ENCODE peak calls at places on chromosomes 16 and 17, in seven cellular contexts. One of them, this sample, is unnamed.

GRCh38 chr17:41008811-41009210 is at the start of gene KRTAP3-1:
- DNase-seq in lower lobe of right lung: no peak
- DNase-seq in fibroblast of pulmonary artery: no peak
- DNase-seq in CD8-positive, alpha-beta memory T cell: no peak
- DNase-seq in IMR-90: no peak
- DNase-seq in PC-9: no peak
- DNase-seq in fibroblast of lung: no peak
- DNase-seq in this sample: no peak

GRCh38 chr17:39794249-39794970 is 56.7 kb downstream of the GRB7 start:
- DNase-seq in lower lobe of right lung: no peak
- DNase-seq in fibroblast of pulmonary artery: no peak
- DNase-seq in CD8-positive, alpha-beta memory T cell: no peak
- DNase-seq in IMR-90: no peak
- DNase-seq in PC-9: no peak
- DNase-seq in fibroblast of lung: no peak
- DNase-seq in this sample: no peak

GRCh38 chr16:1026784-1027415 is 45.3 kb downstream of the SOX8 start:
- DNase-seq in lower lobe of right lung: no peak
- DNase-seq in fibroblast of pulmonary artery: no peak
- DNase-seq in CD8-positive, alpha-beta memory T cell: no peak
- DNase-seq in IMR-90: no peak
- DNase-seq in PC-9: no peak
- DNase-seq in fibroblast of lung: peak
- DNase-seq in this sample: no peak

GRCh38 chr17:80021600-80021999 is 14.1 kb downstream of the TBC1D16 start:
- DNase-seq in lower lobe of right lung: no peak
- DNase-seq in fibroblast of pulmonary artery: no peak
- DNase-seq in CD8-positive, alpha-beta memory T cell: no peak
- DNase-seq in IMR-90: no peak
- DNase-seq in PC-9: no peak
- DNase-seq in fibroblast of lung: no peak
- DNase-seq in this sample: peak

GRCh38 chr17:77208217-77208808 is 67.5 kb downstream of the SEC14L1 start:
- DNase-seq in lower lobe of right lung: no peak
- DNase-seq in fibroblast of pulmonary artery: peak
- DNase-seq in CD8-positive, alpha-beta memory T cell: no peak
- DNase-seq in IMR-90: peak
- DNase-seq in PC-9: no peak
- DNase-seq in fibroblast of lung: peak
- DNase-seq in this sample: no peak

GRCh38 chr17:43702636-43703035 is 40.9 kb upstream of the MEOX1 start:
- DNase-seq in lower lobe of right lung: no peak
- DNase-seq in fibroblast of pulmonary artery: no peak
- DNase-seq in CD8-positive, alpha-beta memory T cell: no peak
- DNase-seq in IMR-90: no peak
- DNase-seq in PC-9: no peak
- DNase-seq in fibroblast of lung: peak
- DNase-seq in this sample: no peak

GRCh38 chr17:59277031-59277430 is 54.4 kb upstream of the YPEL2 start:
- DNase-seq in lower lobe of right lung: no peak
- DNase-seq in fibroblast of pulmonary artery: no peak
- DNase-seq in CD8-positive, alpha-beta memory T cell: no peak
- DNase-seq in IMR-90: no peak
- DNase-seq in PC-9: no peak
- DNase-seq in fibroblast of lung: no peak
- DNase-seq in this sample: no peak

GRCh38 chr17:29147682-29148081 is 32.5 kb downstream of the MYO18A start:
- DNase-seq in lower lobe of right lung: no peak
- DNase-seq in fibroblast of pulmonary artery: no peak
- DNase-seq in CD8-positive, alpha-beta memory T cell: no peak
- DNase-seq in IMR-90: no peak
- DNase-seq in PC-9: no peak
- DNase-seq in fibroblast of lung: no peak
- DNase-seq in this sample: no peak

GRCh38 chr16:68835970-68836369 is 7.4 kb upstream of the TANGO6 start:
- DNase-seq in lower lobe of right lung: no peak
- DNase-seq in fibroblast of pulmonary artery: no peak
- DNase-seq in CD8-positive, alpha-beta memory T cell: no peak
- DNase-seq in IMR-90: no peak
- DNase-seq in PC-9: no peak
- DNase-seq in fibroblast of lung: no peak
- DNase-seq in this sample: no peak

GRCh38 chr17:81076097-81076754 is 41.3 kb downstream of the BAIAP2 start:
- DNase-seq in lower lobe of right lung: no peak
- DNase-seq in fibroblast of pulmonary artery: no peak
- DNase-seq in CD8-positive, alpha-beta memory T cell: no peak
- DNase-seq in IMR-90: no peak
- DNase-seq in PC-9: no peak
- DNase-seq in fibroblast of lung: no peak
- DNase-seq in this sample: no peak

GRCh38 chr17:61848247-61848646 is 15.1 kb downstream of the BRIP1 start:
- DNase-seq in lower lobe of right lung: no peak
- DNase-seq in fibroblast of pulmonary artery: no peak
- DNase-seq in CD8-positive, alpha-beta memory T cell: no peak
- DNase-seq in IMR-90: no peak
- DNase-seq in PC-9: no peak
- DNase-seq in fibroblast of lung: no peak
- DNase-seq in this sample: no peak

GRCh38 chr17:65455972-65456343 is 105.5 kb downstream of the AXIN2 start:
- DNase-seq in lower lobe of right lung: no peak
- DNase-seq in fibroblast of pulmonary artery: peak
- DNase-seq in CD8-positive, alpha-beta memory T cell: no peak
- DNase-seq in IMR-90: peak
- DNase-seq in PC-9: no peak
- DNase-seq in fibroblast of lung: no peak
- DNase-seq in this sample: no peak

GRCh38 chr17:4003131-4003500 is 38.9 kb upstream of the ATP2A3 start:
- DNase-seq in lower lobe of right lung: no peak
- DNase-seq in fibroblast of pulmonary artery: no peak
- DNase-seq in CD8-positive, alpha-beta memory T cell: no peak
- DNase-seq in IMR-90: no peak
- DNase-seq in PC-9: no peak
- DNase-seq in fibroblast of lung: no peak
- DNase-seq in this sample: no peak

GRCh38 chr17:29565643-29566472 is 979 bp downstream of the ABHD15 start:
- DNase-seq in lower lobe of right lung: peak
- DNase-seq in fibroblast of pulmonary artery: no peak
- DNase-seq in CD8-positive, alpha-beta memory T cell: peak
- DNase-seq in IMR-90: no peak
- DNase-seq in PC-9: peak
- DNase-seq in fibroblast of lung: no peak
- DNase-seq in this sample: no peak

GRCh38 chr16:23255000-23255399 is 47.1 kb upstream of the SCNN1B start:
- DNase-seq in lower lobe of right lung: no peak
- DNase-seq in fibroblast of pulmonary artery: no peak
- DNase-seq in CD8-positive, alpha-beta memory T cell: no peak
- DNase-seq in IMR-90: no peak
- DNase-seq in PC-9: no peak
- DNase-seq in fibroblast of lung: no peak
- DNase-seq in this sample: no peak

GRCh38 chr17:6269474-6269873 is 165.4 kb downstream of the AIPL1 start:
- DNase-seq in lower lobe of right lung: no peak
- DNase-seq in fibroblast of pulmonary artery: peak
- DNase-seq in CD8-positive, alpha-beta memory T cell: no peak
- DNase-seq in IMR-90: peak
- DNase-seq in PC-9: no peak
- DNase-seq in fibroblast of lung: peak
- DNase-seq in this sample: no peak

GRCh38 chr17:45950888-45951287 is 48.2 kb upstream of the STH start:
- DNase-seq in lower lobe of right lung: no peak
- DNase-seq in fibroblast of pulmonary artery: no peak
- DNase-seq in CD8-positive, alpha-beta memory T cell: no peak
- DNase-seq in IMR-90: no peak
- DNase-seq in PC-9: no peak
- DNase-seq in fibroblast of lung: no peak
- DNase-seq in this sample: no peak

GRCh38 chr17:879546-879945 is 97.4 kb downstream of the MRM3 start:
- DNase-seq in lower lobe of right lung: peak
- DNase-seq in fibroblast of pulmonary artery: peak
- DNase-seq in CD8-positive, alpha-beta memory T cell: peak
- DNase-seq in IMR-90: peak
- DNase-seq in PC-9: peak
- DNase-seq in fibroblast of lung: peak
- DNase-seq in this sample: peak

GRCh38 chr16:1996175-1996574 is 6.4 kb downstream of the SYNGR3 start:
- DNase-seq in lower lobe of right lung: no peak
- DNase-seq in fibroblast of pulmonary artery: no peak
- DNase-seq in CD8-positive, alpha-beta memory T cell: no peak
- DNase-seq in IMR-90: no peak
- DNase-seq in PC-9: no peak
- DNase-seq in fibroblast of lung: no peak
- DNase-seq in this sample: no peak

GRCh38 chr16:12067714-12068401 is 91.3 kb downstream of the SNX29 start:
- DNase-seq in lower lobe of right lung: no peak
- DNase-seq in fibroblast of pulmonary artery: peak
- DNase-seq in CD8-positive, alpha-beta memory T cell: no peak
- DNase-seq in IMR-90: peak
- DNase-seq in PC-9: peak
- DNase-seq in fibroblast of lung: peak
- DNase-seq in this sample: peak

GRCh38 chr16:53912155-53912554 is 208.2 kb downstream of the FTO start:
- DNase-seq in lower lobe of right lung: no peak
- DNase-seq in fibroblast of pulmonary artery: no peak
- DNase-seq in CD8-positive, alpha-beta memory T cell: peak
- DNase-seq in IMR-90: no peak
- DNase-seq in PC-9: peak
- DNase-seq in fibroblast of lung: no peak
- DNase-seq in this sample: peak

GRCh38 chr16:22775220-22775912 is 38.6 kb upstream of the HS3ST2 start:
- DNase-seq in lower lobe of right lung: no peak
- DNase-seq in fibroblast of pulmonary artery: no peak
- DNase-seq in CD8-positive, alpha-beta memory T cell: no peak
- DNase-seq in IMR-90: no peak
- DNase-seq in PC-9: no peak
- DNase-seq in fibroblast of lung: no peak
- DNase-seq in this sample: no peak

GRCh38 chr16:50473375-50473945 is 74.7 kb upstream of the NKD1 start:
- DNase-seq in lower lobe of right lung: no peak
- DNase-seq in fibroblast of pulmonary artery: peak
- DNase-seq in CD8-positive, alpha-beta memory T cell: no peak
- DNase-seq in IMR-90: no peak
- DNase-seq in PC-9: peak
- DNase-seq in fibroblast of lung: peak
- DNase-seq in this sample: peak

GRCh38 chr16:25010542-25010941 is 4.6 kb downstream of the ARHGAP17 start:
- DNase-seq in lower lobe of right lung: no peak
- DNase-seq in fibroblast of pulmonary artery: no peak
- DNase-seq in CD8-positive, alpha-beta memory T cell: no peak
- DNase-seq in IMR-90: no peak
- DNase-seq in PC-9: no peak
- DNase-seq in fibroblast of lung: no peak
- DNase-seq in this sample: no peak

GRCh38 chr16:29819506-29819905 is 756 bp upstream of the MVP start:
- DNase-seq in lower lobe of right lung: no peak
- DNase-seq in fibroblast of pulmonary artery: no peak
- DNase-seq in CD8-positive, alpha-beta memory T cell: no peak
- DNase-seq in IMR-90: no peak
- DNase-seq in PC-9: no peak
- DNase-seq in fibroblast of lung: no peak
- DNase-seq in this sample: no peak
- H3K4me3 ChIP-seq in lower lobe of right lung: peak
- H3K4me3 ChIP-seq in fibroblast of pulmonary artery: peak
- H3K4me3 ChIP-seq in CD8-positive, alpha-beta memory T cell: peak
- H3K4me3 ChIP-seq in IMR-90: no peak
- H3K4me3 ChIP-seq in PC-9: no peak
- H3K4me3 ChIP-seq in fibroblast of lung: peak
- H3K4me3 ChIP-seq in this sample: peak

GRCh38 chr17:8150194-8151119 is 1.7 kb downstream of the PER1 start:
- DNase-seq in lower lobe of right lung: peak
- DNase-seq in fibroblast of pulmonary artery: no peak
- DNase-seq in CD8-positive, alpha-beta memory T cell: no peak
- DNase-seq in IMR-90: no peak
- DNase-seq in PC-9: no peak
- DNase-seq in fibroblast of lung: no peak
- DNase-seq in this sample: no peak
- H3K4me3 ChIP-seq in lower lobe of right lung: peak
- H3K4me3 ChIP-seq in fibroblast of pulmonary artery: peak
- H3K4me3 ChIP-seq in CD8-positive, alpha-beta memory T cell: peak
- H3K4me3 ChIP-seq in IMR-90: peak
- H3K4me3 ChIP-seq in PC-9: no peak
- H3K4me3 ChIP-seq in fibroblast of lung: peak
- H3K4me3 ChIP-seq in this sample: peak

GRCh38 chr17:82372063-82372590 is 562 bp downstream of the UTS2R start:
- DNase-seq in lower lobe of right lung: peak
- DNase-seq in fibroblast of pulmonary artery: no peak
- DNase-seq in CD8-positive, alpha-beta memory T cell: no peak
- DNase-seq in IMR-90: no peak
- DNase-seq in PC-9: no peak
- DNase-seq in fibroblast of lung: no peak
- DNase-seq in this sample: no peak

GRCh38 chr17:82371333-82372062 is at the start of gene UTS2R:
- DNase-seq in lower lobe of right lung: peak
- DNase-seq in fibroblast of pulmonary artery: no peak
- DNase-seq in CD8-positive, alpha-beta memory T cell: no peak
- DNase-seq in IMR-90: no peak
- DNase-seq in PC-9: no peak
- DNase-seq in fibroblast of lung: no peak
- DNase-seq in this sample: no peak

GRCh38 chr17:82369211-82369610 is 2.4 kb upstream of the UTS2R start:
- DNase-seq in lower lobe of right lung: no peak
- DNase-seq in fibroblast of pulmonary artery: no peak
- DNase-seq in CD8-positive, alpha-beta memory T cell: no peak
- DNase-seq in IMR-90: no peak
- DNase-seq in PC-9: no peak
- DNase-seq in fibroblast of lung: no peak
- DNase-seq in this sample: no peak

GRCh38 chr17:82372591-82373452 is 1.3 kb downstream of the UTS2R start:
- DNase-seq in lower lobe of right lung: peak
- DNase-seq in fibroblast of pulmonary artery: no peak
- DNase-seq in CD8-positive, alpha-beta memory T cell: no peak
- DNase-seq in IMR-90: no peak
- DNase-seq in PC-9: no peak
- DNase-seq in fibroblast of lung: no peak
- DNase-seq in this sample: no peak

GRCh38 chr17:82370471-82371332 is 863 bp upstream of the UTS2R start:
- DNase-seq in lower lobe of right lung: peak
- DNase-seq in fibroblast of pulmonary artery: no peak
- DNase-seq in CD8-positive, alpha-beta memory T cell: no peak
- DNase-seq in IMR-90: no peak
- DNase-seq in PC-9: no peak
- DNase-seq in fibroblast of lung: no peak
- DNase-seq in this sample: no peak
- H3K4me3 ChIP-seq in lower lobe of right lung: peak
- H3K4me3 ChIP-seq in fibroblast of pulmonary artery: peak
- H3K4me3 ChIP-seq in CD8-positive, alpha-beta memory T cell: peak
- H3K4me3 ChIP-seq in IMR-90: peak
- H3K4me3 ChIP-seq in PC-9: no peak
- H3K4me3 ChIP-seq in fibroblast of lung: peak
- H3K4me3 ChIP-seq in this sample: peak

GRCh38 chr17:7548585-7549400 is at the start of gene TNFSF12:
- DNase-seq in lower lobe of right lung: peak
- DNase-seq in fibroblast of pulmonary artery: no peak
- DNase-seq in CD8-positive, alpha-beta memory T cell: peak
- DNase-seq in IMR-90: peak
- DNase-seq in PC-9: no peak
- DNase-seq in fibroblast of lung: peak
- DNase-seq in this sample: no peak
- H3K4me3 ChIP-seq in lower lobe of right lung: peak
- H3K4me3 ChIP-seq in fibroblast of pulmonary artery: peak
- H3K4me3 ChIP-seq in CD8-positive, alpha-beta memory T cell: peak
- H3K4me3 ChIP-seq in IMR-90: peak
- H3K4me3 ChIP-seq in PC-9: peak
- H3K4me3 ChIP-seq in fibroblast of lung: peak
- H3K4me3 ChIP-seq in this sample: peak

GRCh38 chr16:84751241-84751640 is 51.4 kb downstream of the USP10 start:
- DNase-seq in lower lobe of right lung: no peak
- DNase-seq in fibroblast of pulmonary artery: no peak
- DNase-seq in CD8-positive, alpha-beta memory T cell: no peak
- DNase-seq in IMR-90: no peak
- DNase-seq in PC-9: no peak
- DNase-seq in fibroblast of lung: no peak
- DNase-seq in this sample: no peak
- H3K4me3 ChIP-seq in lower lobe of right lung: no peak
- H3K4me3 ChIP-seq in fibroblast of pulmonary artery: no peak
- H3K4me3 ChIP-seq in CD8-positive, alpha-beta memory T cell: no peak
- H3K4me3 ChIP-seq in IMR-90: no peak
- H3K4me3 ChIP-seq in PC-9: no peak
- H3K4me3 ChIP-seq in fibroblast of lung: no peak
- H3K4me3 ChIP-seq in this sample: no peak